ENCODE peak calls at places on chromosomes 11 and 22, in nine cellular contexts. One of them, this sample, is unnamed.

GRCh38 chr22:40289991-40290459 is 56.3 kb upstream of the ADSL start:
- DNase-seq in GM03348: no peak
- DNase-seq in astrocyte of the spinal cord: peak; percentile 7
- DNase-seq in AG08396: no peak
- DNase-seq in nephron progenitor cell: no peak
- DNase-seq in hippocampal formation: no peak
- DNase-seq in ureter: no peak
- DNase-seq in IMR-90: no peak
- DNase-seq in GM13976: peak; percentile 74
- DNase-seq in this sample: no peak

GRCh38 chr22:20814221-20814808 is 40.4 kb downstream of the SERPIND1 start:
- DNase-seq in GM03348: no peak
- DNase-seq in astrocyte of the spinal cord: no peak
- DNase-seq in AG08396: no peak
- DNase-seq in nephron progenitor cell: no peak
- DNase-seq in hippocampal formation: no peak
- DNase-seq in ureter: no peak
- DNase-seq in IMR-90: no peak
- DNase-seq in GM13976: no peak
- DNase-seq in this sample: no peak

GRCh38 chr22:20653795-20654342 is 120.0 kb upstream of the SERPIND1 start:
- DNase-seq in GM03348: no peak
- DNase-seq in astrocyte of the spinal cord: no peak
- DNase-seq in AG08396: no peak
- DNase-seq in nephron progenitor cell: no peak
- DNase-seq in hippocampal formation: no peak
- DNase-seq in ureter: no peak
- DNase-seq in IMR-90: no peak
- DNase-seq in GM13976: no peak
- DNase-seq in this sample: no peak

GRCh38 chr11:95699631-95700470 is 89.7 kb downstream of the FAM76B start:
- DNase-seq in GM03348: peak; percentile 59
- DNase-seq in astrocyte of the spinal cord: peak; percentile 36
- DNase-seq in AG08396: no peak
- DNase-seq in nephron progenitor cell: no peak
- DNase-seq in hippocampal formation: no peak
- DNase-seq in ureter: no peak
- DNase-seq in IMR-90: peak; percentile 49
- DNase-seq in GM13976: no peak
- DNase-seq in this sample: no peak

GRCh38 chr22:19182472-19183157 is 4.1 kb upstream of the SLC25A1 start:
- DNase-seq in GM03348: no peak
- DNase-seq in astrocyte of the spinal cord: no peak
- DNase-seq in AG08396: no peak
- DNase-seq in nephron progenitor cell: no peak
- DNase-seq in hippocampal formation: no peak
- DNase-seq in ureter: no peak
- DNase-seq in IMR-90: no peak
- DNase-seq in GM13976: no peak
- DNase-seq in this sample: no peak

GRCh38 chr11:134363592-134363991 is 31.8 kb downstream of the GLB1L2 start:
- DNase-seq in GM03348: no peak
- DNase-seq in astrocyte of the spinal cord: no peak
- DNase-seq in AG08396: no peak
- DNase-seq in nephron progenitor cell: no peak
- DNase-seq in hippocampal formation: no peak
- DNase-seq in ureter: no peak
- DNase-seq in IMR-90: no peak
- DNase-seq in GM13976: no peak
- DNase-seq in this sample: no peak

GRCh38 chr11:83157755-83158473 is 983 bp downstream of the PCF11 start:
- DNase-seq in GM03348: peak; percentile 66
- DNase-seq in astrocyte of the spinal cord: peak; percentile 60
- DNase-seq in AG08396: peak; percentile 36
- DNase-seq in nephron progenitor cell: peak; percentile 43
- DNase-seq in hippocampal formation: peak; percentile 39
- DNase-seq in ureter: peak; percentile 71
- DNase-seq in IMR-90: peak; percentile 33
- DNase-seq in GM13976: peak; percentile 41
- DNase-seq in this sample: peak; percentile 62

GRCh38 chr22:22681221-22681739 is 36.9 kb downstream of the GGTLC2 start:
- DNase-seq in GM03348: no peak
- DNase-seq in astrocyte of the spinal cord: no peak
- DNase-seq in AG08396: no peak
- DNase-seq in nephron progenitor cell: no peak
- DNase-seq in hippocampal formation: no peak
- DNase-seq in ureter: no peak
- DNase-seq in IMR-90: peak; percentile 50
- DNase-seq in GM13976: no peak
- DNase-seq in this sample: no peak

GRCh38 chr11:60934091-60934789 is 10.0 kb downstream of the TMEM132A start:
- DNase-seq in GM03348: no peak
- DNase-seq in astrocyte of the spinal cord: no peak
- DNase-seq in AG08396: no peak
- DNase-seq in nephron progenitor cell: no peak
- DNase-seq in hippocampal formation: no peak
- DNase-seq in ureter: no peak
- DNase-seq in IMR-90: no peak
- DNase-seq in GM13976: no peak
- DNase-seq in this sample: no peak

GRCh38 chr11:10625281-10625981 is 57.0 kb upstream of the LYVE1 start:
- DNase-seq in GM03348: no peak
- DNase-seq in astrocyte of the spinal cord: no peak
- DNase-seq in AG08396: no peak
- DNase-seq in nephron progenitor cell: no peak
- DNase-seq in hippocampal formation: no peak
- DNase-seq in ureter: no peak
- DNase-seq in IMR-90: no peak
- DNase-seq in GM13976: no peak
- DNase-seq in this sample: no peak

GRCh38 chr22:48798281-48799226 is 1029.1 kb downstream of the BRD1 start:
- DNase-seq in GM03348: no peak
- DNase-seq in astrocyte of the spinal cord: no peak
- DNase-seq in AG08396: no peak
- DNase-seq in nephron progenitor cell: peak; percentile 41
- DNase-seq in hippocampal formation: no peak
- DNase-seq in ureter: no peak
- DNase-seq in IMR-90: no peak
- DNase-seq in GM13976: no peak
- DNase-seq in this sample: no peak

GRCh38 chr22:32466496-32466895 is 2.2 kb upstream of the BPIFC start:
- DNase-seq in GM03348: no peak
- DNase-seq in astrocyte of the spinal cord: no peak
- DNase-seq in AG08396: no peak
- DNase-seq in nephron progenitor cell: no peak
- DNase-seq in hippocampal formation: no peak
- DNase-seq in ureter: no peak
- DNase-seq in IMR-90: peak; percentile 7
- DNase-seq in GM13976: no peak
- DNase-seq in this sample: no peak

GRCh38 chr11:105912666-105913065 is 109.4 kb downstream of the MSANTD4 start:
- DNase-seq in GM03348: no peak
- DNase-seq in astrocyte of the spinal cord: no peak
- DNase-seq in AG08396: no peak
- DNase-seq in nephron progenitor cell: no peak
- DNase-seq in hippocampal formation: no peak
- DNase-seq in ureter: no peak
- DNase-seq in IMR-90: no peak
- DNase-seq in GM13976: no peak
- DNase-seq in this sample: no peak

GRCh38 chr11:35618497-35619029 is 303 bp downstream of the FJX1 start:
- DNase-seq in GM03348: peak; percentile 75
- DNase-seq in astrocyte of the spinal cord: no peak
- DNase-seq in AG08396: peak; percentile 80
- DNase-seq in nephron progenitor cell: no peak
- DNase-seq in hippocampal formation: peak; percentile 36
- DNase-seq in ureter: no peak
- DNase-seq in IMR-90: peak; percentile 51
- DNase-seq in GM13976: peak; percentile 73
- DNase-seq in this sample: peak; percentile 72

GRCh38 chr22:29032584-29032983 is 29.0 kb downstream of the C22orf31 start:
- DNase-seq in GM03348: no peak
- DNase-seq in astrocyte of the spinal cord: peak; percentile 5
- DNase-seq in AG08396: peak; percentile 22
- DNase-seq in nephron progenitor cell: no peak
- DNase-seq in hippocampal formation: no peak
- DNase-seq in ureter: no peak
- DNase-seq in IMR-90: peak; percentile 27
- DNase-seq in GM13976: no peak
- DNase-seq in this sample: no peak

GRCh38 chr11:60315866-60316265 is 11.2 kb upstream of the MS4A6E start:
- DNase-seq in GM03348: no peak
- DNase-seq in astrocyte of the spinal cord: no peak
- DNase-seq in AG08396: no peak
- DNase-seq in nephron progenitor cell: no peak
- DNase-seq in hippocampal formation: no peak
- DNase-seq in ureter: no peak
- DNase-seq in IMR-90: no peak
- DNase-seq in GM13976: no peak
- DNase-seq in this sample: peak; percentile 33

GRCh38 chr11:126791991-126792390 is 208.6 kb downstream of the KIRREL3 start:
- DNase-seq in GM03348: no peak
- DNase-seq in astrocyte of the spinal cord: no peak
- DNase-seq in AG08396: no peak
- DNase-seq in nephron progenitor cell: no peak
- DNase-seq in hippocampal formation: no peak
- DNase-seq in ureter: no peak
- DNase-seq in IMR-90: peak; percentile 49
- DNase-seq in GM13976: no peak
- DNase-seq in this sample: no peak

GRCh38 chr11:113623114-113623513 is 83.0 kb downstream of the TMPRSS5 start:
- DNase-seq in GM03348: no peak
- DNase-seq in astrocyte of the spinal cord: no peak
- DNase-seq in AG08396: no peak
- DNase-seq in nephron progenitor cell: no peak
- DNase-seq in hippocampal formation: no peak
- DNase-seq in ureter: no peak
- DNase-seq in IMR-90: peak; percentile 23
- DNase-seq in GM13976: no peak
- DNase-seq in this sample: no peak

GRCh38 chr22:39527481-39527961 is 5.0 kb downstream of the RPS19BP1 start:
- DNase-seq in GM03348: no peak
- DNase-seq in astrocyte of the spinal cord: no peak
- DNase-seq in AG08396: no peak
- DNase-seq in nephron progenitor cell: no peak
- DNase-seq in hippocampal formation: no peak
- DNase-seq in ureter: no peak
- DNase-seq in IMR-90: peak; percentile 27
- DNase-seq in GM13976: no peak
- DNase-seq in this sample: no peak

GRCh38 chr11:64536396-64536935 is 54.6 kb upstream of the SLC22A12 start:
- DNase-seq in GM03348: no peak
- DNase-seq in astrocyte of the spinal cord: peak; percentile 22
- DNase-seq in AG08396: peak; percentile 53
- DNase-seq in nephron progenitor cell: no peak
- DNase-seq in hippocampal formation: no peak
- DNase-seq in ureter: no peak
- DNase-seq in IMR-90: peak; percentile 15
- DNase-seq in GM13976: no peak
- DNase-seq in this sample: no peak

GRCh38 chr11:85347291-85347690 is 279.9 kb downstream of the DLG2 start:
- DNase-seq in GM03348: no peak
- DNase-seq in astrocyte of the spinal cord: no peak
- DNase-seq in AG08396: no peak
- DNase-seq in nephron progenitor cell: no peak
- DNase-seq in hippocampal formation: no peak
- DNase-seq in ureter: no peak
- DNase-seq in IMR-90: no peak
- DNase-seq in GM13976: no peak
- DNase-seq in this sample: peak; percentile 27

GRCh38 chr22:46073683-46074504 is 76.4 kb upstream of the PPARA start:
- DNase-seq in GM03348: no peak
- DNase-seq in astrocyte of the spinal cord: peak; percentile 20
- DNase-seq in AG08396: no peak
- DNase-seq in nephron progenitor cell: no peak
- DNase-seq in hippocampal formation: peak; percentile 61
- DNase-seq in ureter: no peak
- DNase-seq in IMR-90: peak; percentile 42
- DNase-seq in GM13976: no peak
- DNase-seq in this sample: no peak

GRCh38 chr11:93020248-93021088 is 51.0 kb downstream of the MTNR1B start:
- DNase-seq in GM03348: peak; percentile 46
- DNase-seq in astrocyte of the spinal cord: peak; percentile 89
- DNase-seq in AG08396: peak; percentile 53
- DNase-seq in nephron progenitor cell: no peak
- DNase-seq in hippocampal formation: no peak
- DNase-seq in ureter: no peak
- DNase-seq in IMR-90: peak; percentile 92
- DNase-seq in GM13976: no peak
- DNase-seq in this sample: no peak

GRCh38 chr11:118640332-118641154 is 33.1 kb downstream of the PHLDB1 start:
- DNase-seq in GM03348: no peak
- DNase-seq in astrocyte of the spinal cord: no peak
- DNase-seq in AG08396: no peak
- DNase-seq in nephron progenitor cell: no peak
- DNase-seq in hippocampal formation: no peak
- DNase-seq in ureter: no peak
- DNase-seq in IMR-90: no peak
- DNase-seq in GM13976: no peak
- DNase-seq in this sample: no peak

GRCh38 chr11:73983764-73984543 is 1.3 kb upstream of the UCP2 start:
- DNase-seq in GM03348: no peak
- DNase-seq in astrocyte of the spinal cord: no peak
- DNase-seq in AG08396: no peak
- DNase-seq in nephron progenitor cell: no peak
- DNase-seq in hippocampal formation: no peak
- DNase-seq in ureter: no peak
- DNase-seq in IMR-90: no peak
- DNase-seq in GM13976: no peak
- DNase-seq in this sample: no peak

GRCh38 chr22:44033689-44034088 is 9.6 kb downstream of the PARVB start:
- DNase-seq in GM03348: no peak
- DNase-seq in astrocyte of the spinal cord: peak; percentile 63
- DNase-seq in AG08396: no peak
- DNase-seq in nephron progenitor cell: peak; percentile 50
- DNase-seq in hippocampal formation: no peak
- DNase-seq in ureter: no peak
- DNase-seq in IMR-90: peak; percentile 75
- DNase-seq in GM13976: no peak
- DNase-seq in this sample: no peak

GRCh38 chr11:128757886-128758612 is 64.2 kb downstream of the FLI1 start:
- DNase-seq in GM03348: no peak
- DNase-seq in astrocyte of the spinal cord: no peak
- DNase-seq in AG08396: no peak
- DNase-seq in nephron progenitor cell: no peak
- DNase-seq in hippocampal formation: no peak
- DNase-seq in ureter: no peak
- DNase-seq in IMR-90: no peak
- DNase-seq in GM13976: peak; percentile 50
- DNase-seq in this sample: no peak

GRCh38 chr11:63510360-63511130 is 4.7 kb downstream of the LGALS12 start:
- DNase-seq in GM03348: peak; percentile 54
- DNase-seq in astrocyte of the spinal cord: peak; percentile 72
- DNase-seq in AG08396: peak; percentile 72
- DNase-seq in nephron progenitor cell: no peak
- DNase-seq in hippocampal formation: peak; percentile 84
- DNase-seq in ureter: no peak
- DNase-seq in IMR-90: no peak
- DNase-seq in GM13976: peak; percentile 17
- DNase-seq in this sample: peak; percentile 11

GRCh38 chr11:93059074-93059957 is 89.9 kb downstream of the MTNR1B start:
- DNase-seq in GM03348: no peak
- DNase-seq in astrocyte of the spinal cord: peak; percentile 87
- DNase-seq in AG08396: no peak
- DNase-seq in nephron progenitor cell: no peak
- DNase-seq in hippocampal formation: no peak
- DNase-seq in ureter: no peak
- DNase-seq in IMR-90: peak; percentile 90
- DNase-seq in GM13976: no peak
- DNase-seq in this sample: peak; percentile 31

GRCh38 chr11:7858001-7858400 is 61.3 kb upstream of the OR5P2 start:
- DNase-seq in GM03348: no peak
- DNase-seq in astrocyte of the spinal cord: no peak
- DNase-seq in AG08396: no peak
- DNase-seq in nephron progenitor cell: no peak
- DNase-seq in hippocampal formation: no peak
- DNase-seq in ureter: peak; percentile 44
- DNase-seq in IMR-90: no peak
- DNase-seq in GM13976: no peak
- DNase-seq in this sample: no peak

GRCh38 chr22:20243545-20244249 is 24.4 kb downstream of the RTN4R start:
- DNase-seq in GM03348: peak; percentile 93
- DNase-seq in astrocyte of the spinal cord: peak; percentile 71
- DNase-seq in AG08396: peak; percentile 89
- DNase-seq in nephron progenitor cell: peak; percentile 49
- DNase-seq in hippocampal formation: peak; percentile 43
- DNase-seq in ureter: peak; percentile 84
- DNase-seq in IMR-90: peak; percentile 71
- DNase-seq in GM13976: peak; percentile 76
- DNase-seq in this sample: no peak